ENCODE peak calls at places on chromosomes 13 and 19, in four cellular contexts. U is testis, V is tibial nerve, B is upper lobe of right lung. I is an unnamed sample. For H3K4me1 and H3K36me3, the result is how much of the 10 kb centered on the place peaks cover.

GRCh38 chr19:51448011-51448744 is 10.1 kb downstream of the SIGLEC8 start:
- DNase-seq in U (no peak), V (no peak), B (no peak), I (peak)

GRCh38 chr13:34108396-34108795 is 290.4 kb downstream of the RFC3 start:
- DNase-seq in U (no peak), V (no peak), B (no peak), I (no peak)

GRCh38 chr19:49193822-49194394 is 36.3 kb downstream of the TRPM4 start:
- DNase-seq in U (no peak), V (no peak), B (no peak), I (no peak)

GRCh38 chr13:27406178-27406939 is 18.1 kb upstream of the GTF3A start:
- DNase-seq in U (no peak), V (no peak), B (no peak), I (no peak)

GRCh38 chr19:39936020-39936419 is 1.6 kb upstream of the FCGBP start:
- DNase-seq in U (no peak), V (no peak), B (no peak), I (no peak)

GRCh38 chr13:33842207-33842606 is 24.3 kb downstream of the RFC3 start:
- DNase-seq in U (peak), V (no peak), B (no peak), I (no peak)

GRCh38 chr13:33112745-33113144 is 96.5 kb downstream of the KL start:
- DNase-seq in U (no peak), V (no peak), B (no peak), I (no peak)

GRCh38 chr13:61156753-61157152 is 258.9 kb downstream of the PCDH20 start:
- DNase-seq in U (no peak), V (no peak), B (no peak), I (no peak)

GRCh38 chr13:66313408-66313807 is 916.7 kb downstream of the PCDH9 start:
- DNase-seq in U (no peak), V (no peak), B (no peak), I (no peak)

GRCh38 chr19:17751103-17751911 is at the start of gene FCHO1:
- DNase-seq in U (no peak), V (no peak), B (peak), I (peak)
- H3K4me1 ChIP-seq in U (under half), V (under half), B (under half), I (half or more)

GRCh38 chr19:44757735-44758505 is 9.4 kb downstream of the BCL3 start:
- DNase-seq in U (peak), V (peak), B (peak), I (peak)
- TF ChIP-seq CTCF in U (no peak), V (no peak), B (no peak), I (no peak)

DNA sequence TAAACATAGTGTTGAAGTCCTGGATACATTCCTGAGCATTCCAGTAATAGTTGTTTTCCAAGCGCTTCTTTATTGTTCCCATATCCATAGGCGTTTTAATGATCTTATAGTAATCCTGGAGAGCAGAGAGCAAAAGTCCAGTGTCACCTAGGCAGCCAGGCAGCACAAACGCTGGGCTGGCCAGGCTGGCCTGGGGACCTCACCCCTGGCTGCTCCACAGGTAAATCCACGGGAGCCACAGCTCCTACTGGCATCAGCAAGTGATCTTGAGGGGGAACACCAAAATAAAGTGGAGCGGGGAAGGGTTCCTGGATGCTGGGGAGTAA is 36.6 kb upstream of the EPHX3 start:
- DNase-seq in U (no peak), V (no peak), B (no peak), I (no peak)
- H3K36me3 ChIP-seq in U (under half), V (under half), B (half or more), I (half or more)

DNA sequence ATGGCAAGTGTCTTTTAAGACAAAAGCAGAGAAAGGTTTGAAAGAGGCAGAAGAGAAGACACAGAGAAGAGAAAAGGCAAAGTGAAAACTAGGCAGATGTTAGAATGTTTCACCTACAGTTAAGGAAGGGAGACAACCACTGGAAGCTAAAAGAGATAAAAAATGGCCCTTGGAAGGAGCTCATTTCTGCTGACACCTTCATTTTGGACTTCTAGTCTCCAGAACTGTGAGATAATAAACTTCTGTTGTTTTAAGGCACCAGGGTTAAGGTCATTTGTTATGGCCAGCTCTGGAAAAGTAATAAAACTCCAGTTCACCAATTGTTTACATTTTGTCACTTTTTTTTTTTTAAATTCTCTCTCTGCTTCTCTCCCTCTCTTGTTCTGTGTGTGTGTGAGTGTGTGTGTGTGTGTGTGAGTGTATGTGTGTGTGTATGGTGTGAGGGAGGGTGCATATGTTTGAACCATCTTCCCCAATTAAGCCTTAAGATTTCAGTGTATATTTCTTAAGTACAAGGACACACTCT is 374.6 kb downstream of the DACH1 start:
- DNase-seq in U (no peak), V (no peak), B (no peak), I (no peak)
- H3K4me1 ChIP-seq in U (under half), V (under half), B (under half), I (under half)

DNA sequence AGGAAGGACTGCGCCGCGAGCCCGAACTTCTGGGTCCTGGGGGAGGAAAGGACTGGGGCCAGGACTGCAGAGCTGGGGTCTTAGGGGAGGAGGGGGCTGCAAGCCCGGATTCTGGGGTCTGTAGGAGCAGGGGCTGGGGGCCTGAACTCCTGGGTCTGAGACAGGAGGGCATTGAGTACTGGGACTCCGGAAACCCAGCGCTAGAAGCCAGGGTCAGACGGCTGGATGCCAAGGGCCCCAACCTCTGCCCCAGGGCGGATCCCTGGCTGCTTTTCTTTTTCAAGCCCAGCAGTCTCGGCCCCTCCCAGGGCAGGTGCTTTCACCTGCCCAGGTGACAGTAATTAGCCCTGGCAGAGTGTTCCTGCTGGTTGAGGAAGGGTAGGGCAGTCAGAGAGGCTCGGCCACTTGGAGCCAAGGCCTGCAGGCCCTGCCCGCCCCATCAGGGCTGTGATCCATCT is 2.3 kb downstream of the MYH14 start:
- DNase-seq in U (no peak), V (no peak), B (peak), I (no peak)
- TF ChIP-seq CTCF in U (no peak), V (no peak), B (no peak), I (no peak)

DNA sequence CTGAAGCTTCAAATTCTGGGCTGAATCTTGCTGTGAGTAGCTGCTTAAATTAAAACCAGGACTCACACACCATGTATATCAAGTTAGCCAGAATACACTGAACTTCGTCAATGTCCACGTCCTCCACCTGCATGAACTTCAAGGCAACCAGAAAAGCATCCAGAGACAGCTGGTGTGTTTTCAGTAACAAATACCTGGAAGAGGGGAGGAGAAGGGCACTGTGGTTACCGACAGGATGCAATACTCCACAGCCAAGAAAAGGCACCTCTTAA is 20.4 kb downstream of the PROZ start:
- DNase-seq in U (no peak), V (no peak), B (no peak), I (no peak)
- H3K36me3 ChIP-seq in U (under half), V (under half), B (half or more), I (half or more)

GRCh38 chr13:59533561-59534337 is 630.0 kb downstream of the DIAPH3 start:
- DNase-seq in U (no peak), V (no peak), B (no peak), I (no peak)

GRCh38 chr13:59531571-59532091 is 632.1 kb downstream of the DIAPH3 start:
- DNase-seq in U (peak), V (peak), B (peak), I (peak)

GRCh38 chr13:59537500-59537899 is 626.2 kb downstream of the DIAPH3 start:
- DNase-seq in U (no peak), V (no peak), B (no peak), I (no peak)

GRCh38 chr13:59532405-59532804 is 631.3 kb downstream of the DIAPH3 start:
- DNase-seq in U (no peak), V (no peak), B (no peak), I (no peak)

GRCh38 chr13:59534806-59535205 is 628.9 kb downstream of the DIAPH3 start:
- DNase-seq in U (no peak), V (no peak), B (no peak), I (no peak)
- H3K4me1 ChIP-seq in U (under half), V (under half), B (under half), I (under half)

DNA sequence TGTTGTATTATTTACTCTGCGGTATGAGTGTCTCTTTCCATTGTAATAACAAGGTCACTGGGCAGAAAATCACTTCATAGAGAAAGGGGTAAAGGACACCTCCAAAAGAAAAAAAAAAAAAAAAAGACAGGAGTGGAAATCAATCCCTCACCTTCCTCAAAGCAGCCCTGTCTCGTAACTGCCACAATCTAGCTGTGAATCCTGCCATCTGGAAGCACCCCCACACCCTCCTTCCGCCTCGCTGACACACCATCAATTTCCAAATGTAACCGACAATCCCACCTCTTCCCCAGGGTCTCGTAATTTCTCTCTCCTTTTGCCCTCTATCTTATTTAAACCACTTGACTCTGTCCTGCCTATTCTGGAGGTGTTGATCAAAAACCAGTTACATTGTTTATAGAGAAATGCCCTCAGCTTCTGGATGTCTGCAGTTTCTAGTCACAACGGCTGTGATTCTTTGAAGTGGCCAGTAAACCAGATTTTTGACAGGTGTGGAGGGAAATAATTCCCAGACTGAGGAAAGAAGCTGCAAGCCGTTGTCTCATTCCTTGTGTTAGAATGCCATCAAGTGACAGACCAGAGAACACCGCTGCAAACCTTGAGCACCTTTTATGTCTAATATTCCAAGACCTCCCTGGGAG is 9.1 kb upstream of the POP4 start:
- DNase-seq in U (no peak), V (no peak), B (no peak), I (no peak)
- TF ChIP-seq CTCF in U (no peak), V (no peak), B (no peak), I (no peak)

GRCh38 chr19:46365561-46365960 is 18.7 kb downstream of the PPP5C start:
- DNase-seq in U (no peak), V (no peak), B (no peak), I (no peak)
- H3K36me3 ChIP-seq in U (under half), V (under half), B (under half), I (under half)

GRCh38 chr13:23506821-23507210 is 63.4 kb upstream of the TNFRSF19 start:
- DNase-seq in U (no peak), V (no peak), B (no peak), I (no peak)
- H3K4me1 ChIP-seq in U (under half), V (under half), B (under half), I (under half)